ENCODE peak calls at places on chromosomes 16 and 17, in eight cellular contexts. Q is Panc1, I is GM23338, H is K562, W is HepG2, M is HCT116, L is upper lobe of left lung, U is GM12878. V is an unnamed sample.

GRCh38 chr16:14399397-14400284 is 230.4 kb downstream of the PARN start:
- ATAC-seq in Q (peak), I (no peak), H (peak), W (peak), M (peak), L (peak), U (peak), V (peak)

GRCh38 chr17:42422412-42422957 is 571 bp downstream of the CAVIN1 start:
- ATAC-seq in Q (peak), I (peak), H (peak), W (peak), M (peak), L (peak), U (peak), V (peak)

GRCh38 chr17:2904135-2904534 is 107.9 kb downstream of the RAP1GAP2 start:
- ATAC-seq in Q (peak), I (peak), H (no peak), W (no peak), M (no peak), L (no peak), U (no peak), V (no peak)

GRCh38 chr17:12730421-12730820 is 58.9 kb upstream of the ARHGAP44 start:
- ATAC-seq in Q (no peak), I (no peak), H (no peak), W (no peak), M (no peak), L (no peak), U (no peak), V (no peak)

GRCh38 chr17:21463204-21463661 is 87.1 kb downstream of the KCNJ12 start:
- ATAC-seq in Q (no peak), I (no peak), H (no peak), W (no peak), M (no peak), L (no peak), U (no peak), V (no peak)

GRCh38 chr16:57273826-57274225 is 10.6 kb downstream of the PLLP start:
- ATAC-seq in Q (no peak), I (no peak), H (no peak), W (no peak), M (no peak), L (no peak), U (no peak), V (no peak)

GRCh38 chr17:28538296-28538895 is 14.0 kb downstream of the UNC119 start:
- ATAC-seq in Q (no peak), I (no peak), H (no peak), W (no peak), M (no peak), L (no peak), U (no peak), V (no peak)

GRCh38 chr16:65537336-65537735 is 415.5 kb upstream of the CDH11 start:
- ATAC-seq in Q (no peak), I (no peak), H (no peak), W (no peak), M (no peak), L (no peak), U (no peak), V (no peak)

GRCh38 chr16:79947771-79948170 is 347.2 kb upstream of the MAF start:
- ATAC-seq in Q (no peak), I (no peak), H (no peak), W (no peak), M (no peak), L (no peak), U (no peak), V (no peak)

GRCh38 chr16:74903882-74904678 is 80.8 kb downstream of the WDR59 start:
- ATAC-seq in Q (no peak), I (no peak), H (no peak), W (no peak), M (no peak), L (no peak), U (no peak), V (no peak)

GRCh38 chr16:4029816-4030215 is 86.4 kb downstream of the ADCY9 start:
- ATAC-seq in Q (no peak), I (peak), H (no peak), W (no peak), M (no peak), L (no peak), U (no peak), V (no peak)

GRCh38 chr16:27319257-27319965 is 5.6 kb downstream of the IL4R start:
- ATAC-seq in Q (no peak), I (no peak), H (no peak), W (no peak), M (no peak), L (no peak), U (no peak), V (no peak)

GRCh38 chr16:27320261-27321012 is 6.7 kb downstream of the IL4R start:
- ATAC-seq in Q (no peak), I (no peak), H (no peak), W (no peak), M (no peak), L (no peak), U (no peak), V (no peak)

GRCh38 chr16:27318399-27319256 is 4.9 kb downstream of the IL4R start:
- ATAC-seq in Q (no peak), I (no peak), H (no peak), W (no peak), M (no peak), L (peak), U (peak), V (peak)

GRCh38 chr16:27322858-27323780 is 9.3 kb downstream of the IL4R start:
- ATAC-seq in Q (no peak), I (no peak), H (no peak), W (peak), M (no peak), L (no peak), U (no peak), V (no peak)

GRCh38 chr16:27321013-27321960 is 7.5 kb downstream of the IL4R start:
- ATAC-seq in Q (no peak), I (no peak), H (no peak), W (no peak), M (no peak), L (peak), U (no peak), V (peak)
- TF ChIP-seq POLR2AphosphoS5 in Q (no peak), I (no peak), H (no peak), W (no peak), M (no peak), L (no peak), U (no peak), V (peak)

DNA sequence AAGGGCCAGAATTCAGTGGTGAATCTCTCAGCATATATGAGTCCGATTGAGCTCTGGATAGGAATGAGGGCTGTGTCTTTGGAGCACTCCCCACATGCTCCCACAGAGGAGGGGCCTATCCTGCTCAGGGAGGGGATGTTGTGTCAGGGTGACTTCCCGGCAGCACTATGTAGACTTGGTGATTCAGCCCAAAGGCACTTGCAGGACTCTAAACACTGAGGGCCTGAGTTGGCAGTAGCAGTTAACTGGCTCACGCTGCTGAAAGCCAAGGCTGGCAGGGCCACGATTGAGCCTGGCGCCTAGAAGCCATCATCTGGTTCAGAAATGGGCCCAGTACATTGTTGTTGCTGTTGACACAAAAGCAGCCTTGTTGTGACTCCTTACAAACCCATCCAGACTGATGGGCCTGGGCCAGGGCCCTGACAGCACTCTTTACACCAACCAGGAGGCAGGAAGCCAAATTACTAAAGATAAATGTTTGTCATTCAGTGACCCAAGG is 31.9 kb downstream of the NMT1 start:
- ATAC-seq in Q (peak), I (no peak), H (no peak), W (peak), M (peak), L (peak), U (no peak), V (peak)
- TF ChIP-seq POLR2AphosphoS5 in Q (peak), I (no peak), H (no peak), W (no peak), M (no peak), L (peak), U (no peak), V (peak)

GRCh38 chr16:78528265-78528664 is 428.8 kb downstream of the WWOX start:
- ATAC-seq in Q (no peak), I (no peak), H (no peak), W (no peak), M (no peak), L (no peak), U (no peak), V (no peak)
- TF ChIP-seq POLR2AphosphoS5 in Q (no peak), I (no peak), H (no peak), W (no peak), M (no peak), L (no peak), U (no peak), V (no peak)

GRCh38 chr17:1434150-1434549 is 21.9 kb downstream of the CRK start:
- ATAC-seq in Q (no peak), I (no peak), H (no peak), W (no peak), M (no peak), L (no peak), U (no peak), V (no peak)
- TF ChIP-seq POLR2AphosphoS5 in Q (no peak), I (no peak), H (no peak), W (no peak), M (no peak), L (no peak), U (no peak), V (no peak)

DNA sequence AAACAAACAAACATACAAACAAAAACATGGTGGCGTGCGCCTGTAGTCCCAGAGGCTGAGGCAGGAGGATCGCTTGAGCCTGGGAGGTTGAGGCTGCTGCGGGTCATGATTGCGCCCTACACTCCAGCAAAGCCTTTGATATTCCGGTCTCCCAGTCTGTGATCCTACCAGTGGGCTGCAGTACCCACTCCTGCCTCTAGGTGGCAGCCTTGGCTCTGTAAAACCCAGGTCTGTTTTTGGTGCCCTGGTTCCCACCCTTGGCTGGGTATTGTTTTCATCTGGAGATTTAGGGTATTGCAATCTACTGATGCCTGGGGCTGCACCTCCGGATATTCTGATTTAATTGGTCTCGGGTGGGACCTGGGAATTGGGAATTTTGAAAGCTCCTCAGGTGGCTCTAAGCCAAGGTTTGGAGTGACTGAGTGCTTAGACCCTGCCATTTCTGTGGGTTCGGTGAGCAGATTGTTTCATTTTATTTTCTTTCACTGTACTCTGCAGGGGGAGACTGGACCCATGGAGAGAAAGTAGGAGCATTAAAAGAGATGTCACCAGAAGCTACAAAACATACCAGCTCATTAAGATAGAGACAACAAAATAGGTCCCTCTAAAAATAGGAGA is 40.5 kb downstream of the MYH3 start:
- ATAC-seq in Q (peak), I (peak), H (peak), W (peak), M (peak), L (peak), U (peak), V (peak)
- TF ChIP-seq POLR2AphosphoS5 in Q (no peak), I (no peak), H (no peak), W (no peak), M (no peak), L (no peak), U (no peak), V (no peak)

GRCh38 chr17:44778656-44779210 is 19.9 kb downstream of the ADAM11 start:
- ATAC-seq in Q (no peak), I (no peak), H (no peak), W (no peak), M (no peak), L (no peak), U (no peak), V (no peak)

GRCh38 chr17:44780161-44780560 is 21.4 kb downstream of the ADAM11 start:
- ATAC-seq in Q (no peak), I (no peak), H (no peak), W (no peak), M (no peak), L (no peak), U (no peak), V (no peak)

GRCh38 chr17:44780845-44781480 is 22.2 kb downstream of the ADAM11 start:
- ATAC-seq in Q (no peak), I (no peak), H (no peak), W (no peak), M (no peak), L (no peak), U (no peak), V (no peak)

GRCh38 chr17:44777394-44778348 is 18.9 kb downstream of the ADAM11 start:
- ATAC-seq in Q (no peak), I (no peak), H (no peak), W (no peak), M (no peak), L (no peak), U (no peak), V (no peak)

DNA sequence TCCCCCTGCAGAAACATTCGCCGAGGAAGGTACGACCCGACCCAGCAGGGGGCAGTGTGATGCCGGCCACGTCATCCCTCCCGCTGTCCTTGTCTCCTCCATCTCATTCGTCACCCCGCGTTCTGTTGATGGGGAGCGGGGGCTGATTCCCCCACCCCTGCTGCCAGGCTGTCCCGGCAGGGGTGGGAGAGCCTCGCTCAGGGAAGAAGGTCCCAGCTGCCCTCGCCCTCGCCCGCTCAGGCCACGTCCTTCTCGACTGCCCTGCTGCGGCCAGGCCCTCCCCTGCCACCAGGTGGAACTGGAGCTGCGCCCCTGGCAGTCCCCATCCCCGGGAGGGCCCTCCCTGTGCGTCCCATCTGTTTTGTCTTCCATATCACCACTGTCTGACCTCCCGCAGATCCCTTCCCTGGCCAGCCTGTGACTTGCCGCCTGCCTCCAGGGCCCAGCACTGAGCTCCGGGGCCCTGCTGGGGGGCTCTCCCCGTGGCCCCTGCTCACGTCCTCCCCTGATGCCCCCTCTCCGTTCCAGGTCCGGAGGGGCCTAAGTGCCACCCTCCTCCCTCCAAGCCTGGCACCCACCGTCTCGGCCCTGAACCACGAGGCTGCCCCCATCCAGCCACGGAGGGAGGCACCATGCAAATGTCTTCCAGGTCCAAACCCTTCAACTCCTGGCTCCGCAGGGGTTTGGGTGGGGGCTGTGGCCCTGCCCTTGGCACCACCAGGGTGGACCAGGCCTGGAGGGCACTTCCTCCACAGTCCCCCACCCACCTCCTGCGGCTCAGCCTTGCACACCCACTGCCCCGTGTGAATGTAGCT is 20.6 kb downstream of the ADAM11 start:
- ATAC-seq in Q (peak), I (peak), H (peak), W (peak), M (peak), L (peak), U (peak), V (peak)
- TF ChIP-seq POLR2AphosphoS5 in Q (no peak), I (no peak), H (no peak), W (no peak), M (no peak), L (no peak), U (no peak), V (peak)

DNA sequence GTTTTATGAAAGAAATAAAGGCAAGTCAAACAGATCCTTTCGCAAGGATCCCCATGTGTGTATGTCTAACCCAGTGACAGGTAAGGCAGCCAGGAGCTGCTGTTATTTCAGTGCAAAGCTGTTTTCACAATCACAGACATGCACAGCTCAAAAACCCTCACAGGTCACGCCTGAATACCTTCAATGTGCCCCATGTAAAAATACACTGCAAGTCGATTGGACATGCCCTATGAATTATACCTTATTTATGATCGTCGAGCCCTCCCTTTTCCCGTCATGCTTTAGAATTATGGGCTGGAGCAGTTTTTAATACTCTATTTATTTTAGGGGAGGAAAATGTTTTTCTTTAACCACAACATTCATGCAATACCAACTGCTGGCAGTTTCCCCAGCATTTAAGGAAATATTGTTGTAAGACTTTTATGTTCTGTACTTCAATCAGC is 362.1 kb downstream of the WWOX start:
- ATAC-seq in Q (no peak), I (no peak), H (no peak), W (peak), M (no peak), L (no peak), U (no peak), V (no peak)
- TF ChIP-seq POLR2AphosphoS5 in Q (no peak), I (no peak), H (no peak), W (no peak), M (no peak), L (no peak), U (no peak), V (no peak)

GRCh38 chr17:5225668-5226457 is 8.8 kb downstream of the SCIMP start:
- ATAC-seq in Q (no peak), I (no peak), H (no peak), W (no peak), M (no peak), L (no peak), U (peak), V (no peak)

DNA sequence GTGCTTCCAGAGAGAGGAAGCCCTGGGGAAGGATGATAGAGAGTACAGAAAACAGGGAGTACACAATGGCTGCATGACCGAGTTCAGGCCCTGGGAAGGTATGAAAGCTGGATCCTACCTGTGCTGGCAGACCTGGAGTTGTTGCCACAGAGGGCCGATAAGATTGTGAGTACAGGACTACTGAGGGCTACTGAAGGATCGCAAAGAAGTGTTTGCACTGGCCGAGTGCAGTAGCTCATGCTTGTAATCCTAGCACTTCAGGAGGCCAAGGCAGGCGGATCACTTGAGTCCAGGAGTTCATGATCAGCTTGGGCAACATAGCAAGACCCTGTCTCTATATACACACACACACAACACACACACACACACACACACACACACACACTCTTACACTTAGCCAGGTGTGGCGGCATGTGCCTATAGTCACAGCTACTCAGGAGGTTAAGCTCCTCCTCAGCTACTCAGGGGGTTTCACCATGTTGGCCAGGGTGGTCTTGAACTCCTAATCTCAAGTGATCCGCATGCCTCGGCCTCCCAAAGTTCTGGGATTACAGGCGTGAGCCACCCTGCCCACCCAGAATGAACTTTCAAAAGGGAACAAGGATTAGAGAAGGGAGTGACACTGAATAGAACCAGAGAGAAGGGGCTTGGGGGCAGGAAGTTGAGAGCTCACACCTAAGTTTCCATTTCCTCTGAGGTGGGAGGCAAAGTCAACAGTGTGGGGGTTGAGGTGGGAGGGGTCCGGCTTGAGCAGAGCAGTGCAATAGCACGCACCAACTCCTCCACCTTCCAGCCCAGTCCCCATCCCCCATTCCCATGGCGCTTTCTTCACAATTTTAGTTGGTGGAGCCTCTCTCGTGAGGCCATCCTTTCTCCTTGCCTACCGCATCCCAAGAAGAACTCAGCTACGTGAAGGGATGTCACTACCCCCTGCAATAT is 7.5 kb downstream of the SCIMP start:
- ATAC-seq in Q (no peak), I (no peak), H (no peak), W (no peak), M (no peak), L (peak), U (peak), V (no peak)
- TF ChIP-seq POLR2AphosphoS5 in Q (no peak), I (no peak), H (no peak), W (no peak), M (no peak), L (no peak), U (peak), V (no peak)

GRCh38 chr16:9275386-9275785 is 183.9 kb downstream of the HAPSTR1 start:
- ATAC-seq in Q (no peak), I (no peak), H (no peak), W (no peak), M (no peak), L (no peak), U (no peak), V (no peak)
- TF ChIP-seq POLR2AphosphoS5 in Q (no peak), I (no peak), H (no peak), W (no peak), M (no peak), L (no peak), U (no peak), V (no peak)

GRCh38 chr17:8884336-8884990 is 17.0 kb upstream of the PIK3R6 start:
- ATAC-seq in Q (no peak), I (no peak), H (no peak), W (no peak), M (no peak), L (no peak), U (no peak), V (no peak)
- TF ChIP-seq POLR2AphosphoS5 in Q (no peak), I (no peak), H (no peak), W (no peak), M (no peak), L (no peak), U (no peak), V (no peak)